ENCODE peak calls at places on chromosomes 12 and 14, in four cellular contexts. E, I, S and K are unnamed samples.

GRCh38 chr14:48693793-48694192 is 892.4 kb downstream of the RPS29 start:
- DNase-seq in I (no peak), S (no peak), E (no peak), K (no peak)

GRCh38 chr12:28122756-28123155 is 67.5 kb upstream of the CCDC91 start:
- DNase-seq in E (no peak), S (no peak), I (no peak), K (no peak)

GRCh38 chr12:43982544-43982943 is 146.7 kb downstream of the TMEM117 start:
- DNase-seq in I (no peak), E (no peak), S (no peak), K (no peak)

GRCh38 chr14:68684466-68685418 is 108.1 kb downstream of the ZFP36L1 start:
- DNase-seq in S (no peak), I (no peak), E (no peak), K (no peak)

GRCh38 chr14:101561897-101562490 is 699 bp downstream of the DIO3 start:
- DNase-seq in E (no peak), I (no peak), S (no peak), K (no peak)

GRCh38 chr14:55979096-55979495 is 139.1 kb upstream of the PELI2 start:
- DNase-seq in E (no peak), I (no peak), S (no peak), K (no peak)

GRCh38 chr12:100445081-100445481 is 28.6 kb upstream of the NR1H4 start:
- DNase-seq in E (peak), I (no peak), S (no peak), K (no peak)

GRCh38 chr14:54815016-54815415 is 87.6 kb downstream of the GCH1 start:
- DNase-seq in S (no peak), E (no peak), I (no peak), K (no peak)

GRCh38 chr12:105561981-105562726 is 231.7 kb downstream of the C12orf75 start:
- DNase-seq in I (no peak), S (no peak), E (no peak), K (no peak)

GRCh38 chr14:24332094-24332983 is 2.5 kb downstream of the ADCY4 start:
- DNase-seq in E (peak), S (peak), I (peak), K (peak)

GRCh38 chr12:124321040-124321481 is 26.2 kb downstream of the RFLNA start:
- DNase-seq in S (peak), I (peak), E (peak), K (peak)

GRCh38 chr14:61227893-61228591 is 53.1 kb downstream of the TMEM30B start:
- DNase-seq in S (no peak), I (no peak), E (no peak), K (no peak)

GRCh38 chr12:125038976-125039625 is 26.1 kb upstream of the AACS start:
- DNase-seq in E (no peak), S (no peak), I (no peak), K (no peak)

GRCh38 chr12:78636253-78636855 is 228.2 kb upstream of the SYT1 start:
- DNase-seq in S (no peak), E (no peak), I (no peak), K (no peak)

GRCh38 chr14:101754893-101755292 is 6.6 kb upstream of the PPP2R5C start:
- DNase-seq in I (no peak), E (no peak), S (no peak), K (no peak)

DNA sequence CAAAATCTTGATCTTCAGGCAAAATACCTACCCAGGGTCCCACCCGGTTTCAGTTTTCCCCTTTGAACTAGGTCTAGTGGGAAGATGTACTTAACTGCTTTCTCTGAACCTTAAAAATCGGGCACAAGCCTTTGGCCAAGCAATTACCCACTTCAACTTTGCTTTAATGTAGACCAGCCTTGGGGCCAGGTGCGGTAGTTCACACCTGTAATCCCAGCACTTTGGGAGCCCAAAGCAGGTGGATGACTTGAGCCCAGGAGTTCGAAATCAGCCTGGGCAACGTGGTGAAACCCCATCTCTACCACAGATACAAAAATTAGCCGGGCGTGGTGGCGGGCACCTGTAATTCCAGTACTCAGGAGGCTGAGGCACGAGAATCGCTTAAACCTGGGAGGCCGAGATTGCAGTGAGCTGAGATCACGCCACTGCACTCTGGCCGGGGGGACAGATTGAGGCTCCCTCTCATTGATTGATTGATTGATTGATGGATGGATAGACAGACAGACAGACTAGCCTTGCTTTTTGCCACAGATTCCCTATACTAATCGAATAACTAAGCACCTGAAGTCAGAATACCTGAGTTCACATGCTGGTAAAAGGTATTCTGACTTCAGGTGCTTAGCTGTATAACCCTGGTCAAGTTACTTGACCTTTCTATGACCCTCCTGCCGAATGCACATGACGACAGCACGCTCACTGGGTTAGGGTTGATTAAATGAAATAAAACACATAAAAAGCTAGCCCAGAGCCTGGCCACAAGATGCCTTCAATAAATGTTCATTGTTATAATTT is 1.8 kb downstream of the CLIP1 start:
- DNase-seq in I (no peak), S (no peak), E (no peak), K (no peak)
- TF ChIP-seq SUZ12 in I (no peak), S (no peak), E (no peak), K (no peak)

GRCh38 chr12:52945389-52946232 is 3.3 kb upstream of the KRT18 start:
- DNase-seq in I (no peak), S (peak), E (peak), K (peak)

GRCh38 chr12:52947738-52948423 is 1.0 kb upstream of the KRT18 start:
- DNase-seq in S (no peak), I (no peak), E (no peak), K (no peak)

GRCh38 chr12:52946334-52946733 is 2.6 kb upstream of the KRT18 start:
- DNase-seq in E (no peak), I (no peak), S (no peak), K (no peak)

GRCh38 chr12:52944683-52945388 is 4.1 kb upstream of the KRT18 start:
- DNase-seq in I (no peak), E (no peak), S (no peak), K (no peak)

DNA sequence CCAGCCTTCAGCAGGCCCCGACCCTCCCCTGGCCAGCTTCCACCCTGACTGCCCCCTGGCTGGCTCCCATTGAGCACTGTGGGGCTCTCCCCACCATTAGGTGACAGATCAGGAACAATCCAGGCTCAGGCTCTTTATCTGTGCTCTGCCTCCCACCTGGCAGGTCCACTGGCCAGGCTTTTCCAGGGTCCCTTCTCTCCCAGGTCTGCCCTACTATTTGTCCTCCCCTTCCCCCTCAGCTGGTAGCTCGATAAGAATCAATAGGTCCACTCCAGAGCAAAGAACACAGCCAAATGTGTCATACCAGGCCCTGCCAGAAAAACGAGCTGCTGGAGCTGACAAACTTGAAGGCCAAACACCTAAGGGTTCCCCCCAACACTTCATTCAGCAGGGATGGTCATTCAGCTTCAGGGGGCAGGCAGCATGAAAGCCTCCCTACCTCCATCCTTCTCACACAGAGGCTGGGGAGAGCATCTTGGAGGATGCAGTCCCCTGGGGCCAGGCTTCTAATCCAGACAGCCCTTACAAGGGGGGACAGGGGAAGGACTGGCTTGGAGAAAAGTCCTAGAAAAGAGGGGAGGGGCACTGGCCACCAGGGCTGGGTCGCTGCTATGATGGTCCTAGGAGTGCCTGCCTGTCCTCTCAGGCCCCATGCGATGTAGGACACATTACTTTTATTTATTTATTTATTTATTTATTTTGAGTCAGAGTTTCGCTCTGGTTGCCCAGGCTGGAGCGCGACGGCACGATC is 1.9 kb upstream of the KRT18 start:
- DNase-seq in E (peak), I (no peak), S (no peak), K (no peak)
- H3K4me3 ChIP-seq in E (peak), I (no peak), S (peak), K (peak)

GRCh38 chr12:76719642-76720041 is 44.3 kb upstream of the ZDHHC17 start:
- DNase-seq in I (no peak), S (no peak), E (no peak), K (no peak)
- H3K9ac ChIP-seq in I (no peak), S (no peak), E (no peak), K (no peak)

GRCh38 chr12:75747572-75747995 is 236.2 kb upstream of the KRR1 start:
- DNase-seq in I (no peak), S (no peak), E (no peak), K (no peak)
- TF ChIP-seq SUZ12 in I (no peak), S (no peak), E (no peak), K (no peak)

GRCh38 chr12:119398190-119398589 is 63.7 kb downstream of the CCDC60 start:
- DNase-seq in S (no peak), I (no peak), E (no peak), K (no peak)

GRCh38 chr12:119393685-119394084 is 59.2 kb downstream of the CCDC60 start:
- DNase-seq in I (no peak), S (no peak), E (no peak), K (no peak)

GRCh38 chr12:119397540-119397939 is 63.0 kb downstream of the CCDC60 start:
- DNase-seq in I (no peak), S (no peak), E (no peak), K (no peak)
- H3K4me3 ChIP-seq in I (no peak), S (no peak), E (no peak), K (no peak)

DNA sequence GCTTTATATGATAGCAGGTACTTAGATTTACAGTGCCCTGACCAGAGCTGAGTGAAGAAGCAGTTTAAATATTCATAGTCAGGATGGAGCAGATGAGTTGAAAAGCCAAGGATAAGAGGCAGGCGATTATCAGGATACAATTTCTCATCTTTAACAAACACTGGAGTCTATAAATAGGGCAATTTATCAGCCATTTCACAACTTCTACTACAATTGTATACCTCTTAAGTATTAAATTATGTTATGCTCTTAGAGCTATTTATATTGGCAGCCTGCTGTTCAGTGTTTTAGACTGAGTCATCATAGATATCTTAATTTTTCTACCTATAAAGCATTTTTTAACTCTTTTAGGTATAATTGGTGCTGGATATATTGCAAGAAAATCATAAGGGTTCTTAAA is 360.1 kb downstream of the TRHDE start:
- DNase-seq in S (no peak), I (no peak), E (no peak), K (no peak)
- H3K9ac ChIP-seq in S (no peak), I (no peak), E (no peak), K (no peak)